ENCODE peak calls at places on chromosomes 7 and 10, in five cellular contexts. V, L, I, B and Q are unnamed samples.
A peak's percentile ranks its signal among the peaks of the same experiment; 100 is the strongest.

GRCh38 chr10:19592276-19592675 is 224.0 kb upstream of the PLXDC2 start:
- DNase-seq in V (no peak), L (no peak), I (no peak), B (no peak), Q (no peak)

GRCh38 chr7:28988818-28989595 is 30.9 kb upstream of the TRIL start:
- DNase-seq in L (no peak), B (no peak), I (peak; percentile 21), V (no peak), Q (no peak)

GRCh38 chr7:40641717-40642116 is 506.9 kb downstream of the SUGCT start:
- DNase-seq in I (no peak), B (no peak), V (no peak), L (no peak), Q (no peak)

GRCh38 chr7:136278057-136278456 is 300.9 kb upstream of the MTPN start:
- DNase-seq in I (no peak), B (peak; percentile 5), L (no peak), V (no peak), Q (no peak)

GRCh38 chr7:73892003-73892975 is 31.3 kb downstream of the TMEM270 start:
- DNase-seq in I (peak; percentile 39), V (no peak), L (no peak), B (peak; percentile 33), Q (no peak)

GRCh38 chr7:157502701-157503111 is 165.9 kb downstream of the DNAJB6 start:
- DNase-seq in V (no peak), B (no peak), I (peak; percentile 20), L (no peak), Q (no peak)

GRCh38 chr10:46541017-46541661 is 15.3 kb downstream of the GPRIN2 start:
- DNase-seq in I (peak; percentile 60), B (no peak), L (no peak), V (no peak), Q (no peak)

GRCh38 chr10:62463364-62463763 is 89.2 kb downstream of the ZNF365 start:
- DNase-seq in V (no peak), B (no peak), L (no peak), I (no peak), Q (no peak)

GRCh38 chr7:158929306-158929705 is 72.9 kb downstream of the DYNC2I1 start:
- DNase-seq in V (no peak), L (no peak), I (no peak), B (no peak), Q (no peak)

GRCh38 chr10:71614946-71615345 is 104.6 kb downstream of the C10orf105 start:
- DNase-seq in V (no peak), L (no peak), B (peak; percentile 25), I (no peak), Q (no peak)

GRCh38 chr10:52351911-52352310 is 37.8 kb downstream of the DKK1 start:
- DNase-seq in B (no peak), V (no peak), L (no peak), I (no peak), Q (no peak)

GRCh38 chr7:93040355-93040754 is 77.4 kb downstream of the SAMD9 start:
- DNase-seq in I (no peak), L (no peak), V (no peak), B (no peak), Q (no peak)

GRCh38 chr10:92691591-92692084 is 1.9 kb downstream of the HHEX start:
- DNase-seq in B (no peak), V (no peak), I (peak; percentile 45), L (no peak), Q (no peak)

GRCh38 chr7:24054231-24054630 is 229.8 kb upstream of the NPY start:
- DNase-seq in L (no peak), I (no peak), V (no peak), B (no peak), Q (no peak)

GRCh38 chr7:107879400-107880035 is 11.5 kb upstream of the DLD start:
- DNase-seq in B (peak; percentile 39), I (peak; percentile 46), L (peak; percentile 56), V (no peak), Q (no peak)

GRCh38 chr10:93820434-93820833 is 62.7 kb downstream of the LGI1 start:
- DNase-seq in I (no peak), B (no peak), L (no peak), V (no peak), Q (no peak)

GRCh38 chr7:16688249-16688648 is 42.3 kb downstream of the BZW2 start:
- DNase-seq in I (no peak), L (no peak), V (no peak), B (no peak), Q (no peak)

GRCh38 chr7:94908204-94909022 is 1.0 kb downstream of the PPP1R9A start:
- DNase-seq in V (peak; percentile 2), L (no peak), B (peak; percentile 14), I (peak; percentile 29), Q (no peak)

GRCh38 chr10:102878629-102879028 is 9.4 kb downstream of the AS3MT start:
- DNase-seq in V (no peak), I (no peak), L (no peak), B (no peak), Q (no peak)

GRCh38 chr7:83305027-83305426 is 142.3 kb upstream of the PCLO start:
- DNase-seq in L (no peak), I (no peak), B (no peak), V (no peak), Q (no peak)

GRCh38 chr10:107971973-107972372 is 807.5 kb upstream of the SORCS1 start:
- DNase-seq in V (no peak), L (peak; percentile 17), I (no peak), B (no peak), Q (no peak)

GRCh38 chr7:92987095-92987494 is 130.7 kb downstream of the SAMD9 start:
- DNase-seq in B (no peak), V (no peak), L (no peak), I (no peak), Q (no peak)

GRCh38 chr7:75916259-75916658 is 1.3 kb downstream of the POR start:
- DNase-seq in L (no peak), I (no peak), B (no peak), V (no peak), Q (no peak)

GRCh38 chr7:128166603-128167315 is 74.3 kb upstream of the LEP start:
- DNase-seq in V (no peak), B (no peak), L (no peak), I (no peak), Q (no peak)

GRCh38 chr7:48389977-48390376 is 218.7 kb downstream of the ABCA13 start:
- DNase-seq in L (peak; percentile 2), V (no peak), I (no peak), B (no peak), Q (no peak)

GRCh38 chr7:18345641-18346234 is 149.8 kb upstream of the HDAC9 start:
- DNase-seq in V (no peak), I (peak; percentile 33), L (peak; percentile 43), B (peak; percentile 11), Q (no peak)

GRCh38 chr7:149475121-149476045 is 14.5 kb upstream of the ZNF777 start:
- DNase-seq in B (no peak), L (no peak), V (no peak), I (no peak), Q (no peak)

GRCh38 chr10:72980348-72980747 is 25.7 kb upstream of the PLA2G12B start:
- DNase-seq in V (no peak), I (no peak), B (no peak), L (no peak), Q (no peak)

GRCh38 chr10:88848499-88848898 is 3.1 kb downstream of the ANKRD22 start:
- DNase-seq in L (no peak), I (no peak), B (no peak), V (no peak), Q (no peak)

GRCh38 chr10:107915277-107915634 is 750.8 kb upstream of the SORCS1 start:
- DNase-seq in V (no peak), L (no peak), I (no peak), B (no peak), Q (no peak)

GRCh38 chr10:79166741-79167140 is 98.0 kb downstream of the ZMIZ1 start:
- DNase-seq in L (no peak), V (no peak), B (no peak), I (no peak), Q (no peak)

DNA sequence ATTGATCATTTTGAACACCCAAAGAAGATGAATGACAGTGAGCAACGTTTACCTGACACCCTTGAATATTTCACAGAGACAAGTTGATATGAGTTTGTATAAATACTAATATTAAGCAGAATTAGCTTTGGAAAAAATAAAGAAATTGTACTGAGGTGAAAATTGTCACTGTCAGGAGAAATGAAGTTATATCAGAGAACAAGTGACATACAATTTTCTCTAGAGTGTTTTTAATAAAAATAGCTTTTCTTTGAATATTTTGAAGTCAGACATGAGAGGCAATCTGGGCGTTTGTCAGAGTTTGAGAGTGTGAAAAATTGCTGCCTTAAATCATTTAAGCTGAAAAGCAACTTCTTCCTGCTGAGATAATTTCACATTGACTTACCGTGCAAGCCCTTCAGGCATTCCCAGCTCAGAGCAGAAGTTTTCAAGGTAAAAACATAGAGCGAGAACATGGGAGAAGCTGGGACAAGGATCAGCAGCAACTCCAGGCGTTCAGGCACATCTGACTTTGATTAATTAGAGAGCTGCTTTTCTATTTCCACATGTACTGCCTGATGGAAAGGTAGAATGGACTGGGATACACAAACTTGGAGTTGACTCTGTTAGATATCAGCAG is 535.9 kb downstream of the TFEC start:
- DNase-seq in V (no peak), I (no peak), L (no peak), B (no peak), Q (no peak)
- TF ChIP-seq POLR2AphosphoS5 in V (no peak), I (no peak), L (no peak), B (no peak), Q (no peak)

DNA sequence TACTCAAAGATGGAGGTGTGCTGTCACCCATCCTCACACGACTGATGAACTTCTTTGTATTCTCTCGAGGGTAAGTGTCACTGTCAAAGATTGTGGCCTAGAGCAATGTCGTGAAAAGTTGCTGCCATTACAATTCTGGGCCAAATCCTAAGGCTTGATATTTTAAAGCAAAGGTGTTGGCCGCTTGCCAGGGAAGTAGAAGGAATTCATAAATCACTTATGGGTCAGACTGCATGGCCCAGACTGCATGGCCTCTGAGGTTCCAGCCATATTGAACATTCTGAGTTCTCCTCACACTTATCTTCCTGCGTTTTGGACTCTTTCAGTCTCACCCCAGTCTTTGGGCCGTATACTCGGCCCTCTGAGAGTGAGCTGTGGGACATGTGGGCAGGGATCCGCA is 8.6 kb downstream of the MEST start:
- DNase-seq in V (no peak), L (no peak), I (no peak), B (no peak), Q (no peak)
- TF ChIP-seq POLR2AphosphoS5 in V (no peak), L (no peak), I (no peak), B (no peak), Q (no peak)

GRCh38 chr10:125054664-125055273 is 105.6 kb downstream of the CTBP2 start:
- DNase-seq in I (no peak), B (no peak), V (no peak), L (no peak), Q (no peak)
- TF ChIP-seq POLR2AphosphoS5 in I (no peak), B (no peak), V (no peak), L (no peak), Q (no peak)

DNA sequence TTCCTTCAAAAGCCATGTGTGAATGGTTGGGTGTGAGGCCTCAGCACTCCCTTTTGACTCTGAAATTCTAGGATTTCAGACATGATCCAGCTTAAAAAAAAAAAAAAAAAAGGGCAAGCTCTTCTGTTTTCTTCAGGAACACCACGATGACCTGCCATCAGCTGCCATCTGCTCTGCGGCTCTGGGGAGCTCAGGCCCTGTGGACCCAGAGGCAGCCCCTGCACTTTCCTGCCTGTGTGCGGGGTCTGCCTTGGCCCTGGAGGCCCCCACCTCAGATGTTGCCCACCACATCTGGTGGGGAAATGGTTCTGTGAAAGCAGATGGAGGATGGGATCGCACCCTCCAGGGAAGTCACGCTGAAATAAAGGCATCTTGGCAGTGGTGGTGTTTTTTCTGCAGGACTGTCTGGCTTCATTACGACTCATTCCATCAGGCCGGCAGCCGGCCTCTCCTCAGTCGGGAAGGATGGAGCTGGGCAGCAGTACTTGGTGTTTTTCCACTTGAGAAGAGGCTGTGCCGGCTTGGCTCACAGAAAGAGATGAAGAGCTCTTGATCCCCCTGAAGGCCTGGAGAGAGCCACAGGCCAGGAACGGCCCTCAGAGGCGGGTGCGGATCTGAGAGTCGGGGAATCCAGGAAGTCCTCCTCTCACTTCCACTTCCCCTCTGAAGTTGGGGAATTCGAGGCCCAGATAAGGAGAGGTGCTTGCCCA is 66.1 kb upstream of the AQP1 start:
- DNase-seq in I (no peak), B (no peak), V (no peak), L (no peak), Q (no peak)
- TF ChIP-seq POLR2AphosphoS5 in I (no peak), B (no peak), V (no peak), L (no peak), Q (no peak)